ENCODE peak calls at places on chromosomes 4 and X, in six cellular contexts. C, D, T, Y, I and J are unnamed samples.

GRCh38 chr4:139175647-139176298 is 1.2 kb downstream of the ELF2 start:
- DNase-seq in Y (no peak), C (no peak), D (no peak), I (no peak), T (no peak), J (no peak)

GRCh38 chr4:1718095-1718850 is 2.9 kb downstream of the TMEM129 start:
- DNase-seq in D (no peak), C (no peak), T (no peak), Y (no peak), I (no peak), J (no peak)

GRCh38 chr4:187006189-187006618 is 282.5 kb upstream of the FAT1 start:
- DNase-seq in C (no peak), T (no peak), Y (no peak), D (no peak), I (no peak), J (no peak)

GRCh38 chr4:145178740-145179139 is 1.6 kb downstream of the OTUD4 start:
- DNase-seq in T (no peak), C (peak), I (no peak), Y (no peak), D (no peak), J (no peak)

GRCh38 chrX:120274958-120275357 is 24.3 kb downstream of the ZBTB33 start:
- DNase-seq in Y (no peak), I (no peak), C (no peak), D (peak), T (no peak), J (no peak)

GRCh38 chr4:36332023-36332781 is 50.8 kb downstream of the DTHD1 start:
- DNase-seq in C (peak), I (no peak), D (no peak), Y (no peak), T (no peak), J (no peak)

GRCh38 chr4:168769857-168770256 is 240.2 kb downstream of the CBR4 start:
- DNase-seq in I (no peak), T (no peak), D (no peak), C (no peak), Y (no peak), J (no peak)

GRCh38 chr4:152045781-152046571 is 285.2 kb upstream of the GATB start:
- DNase-seq in D (peak), I (peak), Y (no peak), T (no peak), C (peak), J (no peak)

GRCh38 chrX:108071578-108071977 is 19.8 kb downstream of the PSMD10 start:
- DNase-seq in T (no peak), C (peak), I (no peak), Y (no peak), D (no peak), J (no peak)

GRCh38 chr4:107648178-107648991 is 71.6 kb downstream of the PAPSS1 start:
- DNase-seq in D (no peak), C (no peak), Y (no peak), T (no peak), I (no peak), J (no peak)

GRCh38 chr4:109332926-109333464 is 30.5 kb upstream of the COL25A1 start:
- DNase-seq in Y (no peak), D (peak), I (no peak), C (peak), T (no peak), J (no peak)

GRCh38 chr4:111494971-111495370 is 650.3 kb upstream of the FAM241A start:
- DNase-seq in Y (no peak), I (no peak), C (no peak), D (no peak), T (no peak), J (no peak)

GRCh38 chrX:138897621-138898492 is 186.3 kb upstream of the FGF13 start:
- DNase-seq in T (no peak), C (no peak), D (no peak), I (no peak), Y (no peak), J (no peak)

GRCh38 chrX:102712216-102712966 is at the start of gene GPRASP2:
- DNase-seq in C (peak), I (peak), T (no peak), D (peak), Y (no peak), J (no peak)

GRCh38 chrX:19840899-19841648 is 46.3 kb downstream of the SH3KBP1 start:
- DNase-seq in T (no peak), D (peak), C (peak), Y (no peak), I (no peak), J (no peak)

GRCh38 chr4:52861171-52861873 is 795 bp upstream of the RASL11B start:
- DNase-seq in Y (no peak), C (peak), D (peak), I (no peak), T (no peak), J (no peak)

GRCh38 chr4:7549866-7550265 is 115.1 kb upstream of the PSAPL1 start:
- DNase-seq in D (no peak), Y (no peak), I (no peak), C (no peak), T (no peak), J (no peak)

GRCh38 chr4:182286936-182287335 is 43.7 kb downstream of the TENM3 start:
- DNase-seq in T (no peak), Y (no peak), I (no peak), C (no peak), D (no peak), J (no peak)

GRCh38 chrX:138775501-138775900 is 64.0 kb upstream of the FGF13 start:
- DNase-seq in D (no peak), Y (no peak), C (no peak), T (no peak), I (no peak), J (no peak)

GRCh38 chr4:185020863-185021761 is 2.8 kb downstream of the HELT start:
- DNase-seq in D (peak), T (no peak), I (peak), Y (no peak), C (no peak), J (no peak)

GRCh38 chr4:53060278-53060677 is 198.2 kb downstream of the RASL11B start:
- DNase-seq in T (no peak), D (no peak), I (no peak), C (no peak), Y (no peak), J (no peak)

GRCh38 chr4:59597536-59598232 is 1602.4 kb upstream of the ADGRL3 start:
- DNase-seq in Y (no peak), D (no peak), T (no peak), I (no peak), C (no peak), J (no peak)

GRCh38 chr4:176752191-176752749 is 40.5 kb downstream of the VEGFC start:
- DNase-seq in C (no peak), T (no peak), D (no peak), Y (no peak), I (no peak), J (no peak)

GRCh38 chr4:37463457-37463856 is 218.9 kb downstream of the NWD2 start:
- DNase-seq in C (no peak), I (no peak), Y (no peak), D (peak), T (no peak), J (no peak)

GRCh38 chrX:150565551-150565950 is 2.9 kb upstream of the MTM1 start:
- DNase-seq in D (peak), T (no peak), Y (no peak), C (no peak), I (no peak), J (no peak)

GRCh38 chrX:48491809-48492208 is 15.8 kb downstream of the FTSJ1 start:
- DNase-seq in Y (no peak), T (no peak), I (no peak), C (no peak), D (no peak), J (no peak)

GRCh38 chrX:21479695-21480280 is 105.6 kb downstream of the CNKSR2 start:
- DNase-seq in D (peak), C (peak), T (peak), Y (peak), I (peak), J (no peak)

GRCh38 chrX:149511081-149511480 is 6.0 kb upstream of the IDS start:
- DNase-seq in T (no peak), I (no peak), Y (no peak), D (no peak), C (no peak), J (no peak)

GRCh38 chr4:118865091-118865708 is 23.5 kb upstream of the SYNPO2 start:
- DNase-seq in C (peak), I (peak), D (peak), T (no peak), Y (no peak), J (no peak)

GRCh38 chrX:130100180-130100579 is 10.1 kb downstream of the ELF4 start:
- DNase-seq in Y (no peak), C (no peak), T (peak), D (no peak), I (no peak), J (peak)

GRCh38 chr4:5707366-5708133 is 809 bp downstream of the EVC2 start:
- DNase-seq in I (no peak), D (no peak), C (no peak), T (no peak), Y (no peak), J (no peak)

GRCh38 chr4:84920591-84920990 is 45.9 kb downstream of the WDFY3 start:
- DNase-seq in T (peak), D (no peak), I (no peak), Y (no peak), C (no peak), J (no peak)

GRCh38 chrX:136781180-136781797 is 557 bp upstream of the ARHGEF6 start:
- DNase-seq in T (no peak), I (no peak), C (no peak), Y (no peak), D (no peak), J (no peak)

GRCh38 chrX:104351173-104351769 is 96.5 kb upstream of the ESX1 start:
- DNase-seq in C (no peak), I (no peak), D (no peak), Y (no peak), T (peak), J (no peak)

GRCh38 chrX:15204130-15204751 is 65.6 kb downstream of the ASB9 start:
- DNase-seq in Y (no peak), I (no peak), C (no peak), D (no peak), T (no peak), J (no peak)

GRCh38 chr4:185016101-185016940 is 2.0 kb upstream of the HELT start:
- DNase-seq in Y (no peak), D (peak), C (no peak), I (no peak), T (no peak), J (no peak)

GRCh38 chr4:40719008-40719623 is 30.6 kb upstream of the NSUN7 start:
- DNase-seq in I (no peak), D (no peak), Y (no peak), T (no peak), C (no peak), J (no peak)

GRCh38 chrX:74179071-74179470 is 124.9 kb upstream of the ZCCHC13 start:
- DNase-seq in C (no peak), I (no peak), T (peak), D (no peak), Y (no peak), J (no peak)

GRCh38 chr4:89305028-89305427 is 2.6 kb downstream of the GPRIN3 start:
- DNase-seq in C (no peak), I (no peak), T (no peak), Y (no peak), D (no peak), J (no peak)

GRCh38 chr4:71449878-71450277 is 111.1 kb downstream of the SLC4A4 start:
- DNase-seq in T (no peak), I (no peak), D (no peak), C (no peak), Y (no peak), J (no peak)
- TF ChIP-seq CTCF in T (no peak), I (no peak), D (no peak), C (no peak), Y (no peak), J (no peak)

DNA sequence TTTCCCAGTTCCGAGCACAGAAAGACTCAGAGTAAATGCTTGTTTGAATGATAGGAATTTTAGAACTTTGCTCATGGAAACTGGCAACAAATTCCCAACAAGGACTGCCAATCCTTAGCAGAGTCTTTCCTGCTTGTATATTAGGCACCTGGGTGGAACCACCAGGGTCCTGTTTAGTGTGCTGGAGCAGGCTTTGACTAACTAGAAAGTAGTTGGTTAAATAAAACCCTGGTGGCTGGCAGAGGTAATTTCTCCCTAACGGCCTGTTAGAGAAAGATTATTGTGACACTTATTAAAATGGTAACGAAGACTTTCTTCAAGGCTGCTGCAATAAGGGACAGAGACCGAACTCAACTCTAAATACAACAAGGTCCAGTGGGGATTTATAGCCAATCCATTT is 103.6 kb upstream of the TEX13D start:
- DNase-seq in T (no peak), I (no peak), Y (no peak), D (no peak), C (no peak), J (no peak)
- TF ChIP-seq CTCF in T (no peak), I (no peak), Y (no peak), D (peak), C (no peak), J (no peak)

GRCh38 chrX:76109654-76110053 is 63.2 kb upstream of the PBDC1 start:
- DNase-seq in Y (no peak), T (no peak), I (no peak), D (peak), C (no peak), J (no peak)
- TF ChIP-seq CTCF in Y (no peak), T (no peak), I (no peak), D (peak), C (no peak), J (no peak)

DNA sequence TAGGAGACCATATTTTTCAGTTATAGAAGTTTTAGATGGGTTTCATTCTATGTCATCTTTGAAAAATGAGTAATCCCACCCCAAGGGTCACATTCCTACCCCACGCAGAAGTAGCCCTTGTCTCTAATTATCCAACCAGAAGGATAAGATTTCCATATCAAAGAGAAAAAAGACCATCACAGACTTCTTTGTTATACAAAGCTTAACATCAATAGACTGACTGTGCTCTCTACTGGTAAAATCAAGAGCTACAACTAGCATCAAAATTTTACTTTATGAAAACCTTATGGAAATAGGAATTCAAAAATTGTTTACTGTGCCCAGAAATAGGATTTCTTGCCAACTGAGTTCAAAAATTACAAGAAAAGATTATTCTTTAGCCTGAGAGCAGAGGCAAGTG is 24.9 kb downstream of the TNMD start:
- DNase-seq in D (no peak), T (no peak), I (no peak), Y (no peak), C (no peak), J (no peak)
- TF ChIP-seq CTCF in D (peak), T (no peak), I (no peak), Y (no peak), C (no peak), J (peak)

GRCh38 chrX:132614297-132614696 is 125.5 kb upstream of the MBNL3 start:
- DNase-seq in I (peak), C (no peak), Y (no peak), T (no peak), D (peak), J (no peak)
- TF ChIP-seq CTCF in I (peak), C (no peak), Y (no peak), T (peak), D (peak), J (no peak)